ENCODE peak calls at places on chromosomes 6 and 20, in six cellular contexts. S, G, W, Q, C and X are unnamed samples.

GRCh38 chr6:145673504-145673903 is 61.8 kb downstream of the EPM2A start:
- DNase-seq in C (no peak), G (no peak), S (no peak), W (no peak), Q (no peak), X (no peak)

GRCh38 chr6:161487694-161488093 is 213.8 kb upstream of the AGPAT4 start:
- DNase-seq in G (peak), S (no peak), Q (no peak), W (no peak), C (no peak), X (no peak)

GRCh38 chr6:29942275-29943052 is at the start of gene HLA-A:
- DNase-seq in Q (peak), S (peak), W (peak), C (peak), G (peak), X (peak)

GRCh38 chr6:158774734-158775449 is 44.3 kb downstream of the EZR start:
- DNase-seq in Q (no peak), S (no peak), G (no peak), W (no peak), C (no peak), X (no peak)

GRCh38 chr20:50515471-50516106 is 5.4 kb downstream of the PTPN1 start:
- DNase-seq in Q (no peak), G (no peak), S (no peak), C (no peak), W (no peak), X (no peak)

GRCh38 chr6:36025260-36025931 is 955 bp upstream of the SLC26A8 start:
- DNase-seq in Q (no peak), G (no peak), S (no peak), W (no peak), C (no peak), X (no peak)

GRCh38 chr6:11197175-11197535 is 35.3 kb downstream of the NEDD9 start:
- DNase-seq in S (peak), G (no peak), W (no peak), C (no peak), Q (no peak), X (peak)

GRCh38 chr6:170175644-170176620 is 114.9 kb downstream of the DLL1 start:
- DNase-seq in G (no peak), C (no peak), S (no peak), W (no peak), Q (peak), X (no peak)

GRCh38 chr6:5012531-5012930 is 8.7 kb upstream of the RPP40 start:
- DNase-seq in S (no peak), G (no peak), W (no peak), Q (no peak), C (no peak), X (peak)

GRCh38 chr6:138287144-138287955 is 69.1 kb upstream of the PBOV1 start:
- DNase-seq in G (peak), C (peak), W (peak), S (no peak), Q (no peak), X (no peak)

GRCh38 chr20:46249671-46250070 is 58.6 kb downstream of the CDH22 start:
- DNase-seq in S (no peak), G (no peak), C (no peak), W (no peak), Q (no peak), X (no peak)

GRCh38 chr6:16559091-16559490 is 202.2 kb downstream of the ATXN1 start:
- DNase-seq in G (no peak), S (no peak), Q (no peak), W (no peak), C (no peak), X (no peak)

GRCh38 chr6:135129139-135129867 is 51.8 kb upstream of the MYB start:
- DNase-seq in G (no peak), C (no peak), Q (no peak), S (no peak), W (no peak), X (no peak)

GRCh38 chr20:15867899-15868298 is 705.3 kb downstream of the KIF16B start:
- DNase-seq in Q (no peak), C (peak), G (no peak), S (no peak), W (no peak), X (no peak)

GRCh38 chr6:12359051-12359450 is 68.9 kb downstream of the EDN1 start:
- DNase-seq in G (no peak), C (no peak), S (no peak), W (no peak), Q (no peak), X (no peak)

GRCh38 chr6:136249336-136249735 is 775 bp downstream of the MTFR2 start:
- DNase-seq in C (no peak), W (no peak), S (no peak), G (peak), Q (no peak), X (no peak)

GRCh38 chr6:109854541-109855308 is 123.4 kb upstream of the GPR6 start:
- DNase-seq in Q (no peak), G (no peak), S (no peak), C (no peak), W (no peak), X (no peak)

GRCh38 chr20:57323034-57323433 is 6.6 kb upstream of the SPO11 start:
- DNase-seq in C (peak), G (peak), Q (peak), W (no peak), S (no peak), X (no peak)